ENCODE peak calls at places on chromosomes 5 and 9, in ten cellular contexts. One of them, this sample, is unnamed.

GRCh38 chr5:160419458-160420330 is 813 bp upstream of the SLU7 start:
- DNase-seq in prostate gland: no peak
- DNase-seq in sigmoid colon: no peak
- DNase-seq in epithelial cell of esophagus: no peak
- DNase-seq in GM13977: no peak
- DNase-seq in GM13976: no peak
- DNase-seq in AG09309: no peak
- DNase-seq in Calu3: no peak
- DNase-seq in body of pancreas: no peak
- DNase-seq in nephron progenitor cell: no peak
- DNase-seq in this sample: no peak

GRCh38 chr9:99040254-99040653 is 64.7 kb upstream of the TGFBR1 start:
- DNase-seq in prostate gland: no peak
- DNase-seq in sigmoid colon: no peak
- DNase-seq in epithelial cell of esophagus: no peak
- DNase-seq in GM13977: no peak
- DNase-seq in GM13976: no peak
- DNase-seq in AG09309: no peak
- DNase-seq in Calu3: no peak
- DNase-seq in body of pancreas: no peak
- DNase-seq in nephron progenitor cell: no peak
- DNase-seq in this sample: no peak

GRCh38 chr9:68540712-68541535 is at the start of gene TMEM252:
- DNase-seq in prostate gland: no peak
- DNase-seq in sigmoid colon: no peak
- DNase-seq in epithelial cell of esophagus: no peak
- DNase-seq in GM13977: no peak
- DNase-seq in GM13976: no peak
- DNase-seq in AG09309: no peak
- DNase-seq in Calu3: no peak
- DNase-seq in body of pancreas: no peak
- DNase-seq in nephron progenitor cell: no peak
- DNase-seq in this sample: no peak

GRCh38 chr5:179588166-179588565 is 35.3 kb downstream of the HNRNPH1 start:
- DNase-seq in prostate gland: no peak
- DNase-seq in sigmoid colon: no peak
- DNase-seq in epithelial cell of esophagus: peak; percentile 41
- DNase-seq in GM13977: no peak
- DNase-seq in GM13976: no peak
- DNase-seq in AG09309: no peak
- DNase-seq in Calu3: no peak
- DNase-seq in body of pancreas: no peak
- DNase-seq in nephron progenitor cell: no peak
- DNase-seq in this sample: no peak

GRCh38 chr5:98499892-98500291 is 273.6 kb upstream of the RGMB start:
- DNase-seq in prostate gland: no peak
- DNase-seq in sigmoid colon: no peak
- DNase-seq in epithelial cell of esophagus: no peak
- DNase-seq in GM13977: no peak
- DNase-seq in GM13976: no peak
- DNase-seq in AG09309: no peak
- DNase-seq in Calu3: no peak
- DNase-seq in body of pancreas: no peak
- DNase-seq in nephron progenitor cell: no peak
- DNase-seq in this sample: no peak

GRCh38 chr5:124743534-124744169 is 2.8 kb downstream of the ZNF608 start:
- DNase-seq in prostate gland: no peak
- DNase-seq in sigmoid colon: no peak
- DNase-seq in epithelial cell of esophagus: peak; percentile 27
- DNase-seq in GM13977: no peak
- DNase-seq in GM13976: no peak
- DNase-seq in AG09309: no peak
- DNase-seq in Calu3: no peak
- DNase-seq in body of pancreas: peak; percentile 41
- DNase-seq in nephron progenitor cell: no peak
- DNase-seq in this sample: no peak

GRCh38 chr5:173916233-173916632 is 28.1 kb downstream of the CPEB4 start:
- DNase-seq in prostate gland: no peak
- DNase-seq in sigmoid colon: no peak
- DNase-seq in epithelial cell of esophagus: no peak
- DNase-seq in GM13977: no peak
- DNase-seq in GM13976: no peak
- DNase-seq in AG09309: no peak
- DNase-seq in Calu3: no peak
- DNase-seq in body of pancreas: no peak
- DNase-seq in nephron progenitor cell: no peak
- DNase-seq in this sample: no peak

GRCh38 chr5:174418809-174419522 is 305.4 kb upstream of the MSX2 start:
- DNase-seq in prostate gland: no peak
- DNase-seq in sigmoid colon: no peak
- DNase-seq in epithelial cell of esophagus: no peak
- DNase-seq in GM13977: no peak
- DNase-seq in GM13976: no peak
- DNase-seq in AG09309: no peak
- DNase-seq in Calu3: peak; percentile 21
- DNase-seq in body of pancreas: peak; percentile 5
- DNase-seq in nephron progenitor cell: peak; percentile 55
- DNase-seq in this sample: no peak

GRCh38 chr5:16916262-16916878 is 19.7 kb downstream of the MYO10 start:
- DNase-seq in prostate gland: no peak
- DNase-seq in sigmoid colon: no peak
- DNase-seq in epithelial cell of esophagus: peak; percentile 93
- DNase-seq in GM13977: no peak
- DNase-seq in GM13976: no peak
- DNase-seq in AG09309: peak; percentile 93
- DNase-seq in Calu3: peak; percentile 23
- DNase-seq in body of pancreas: no peak
- DNase-seq in nephron progenitor cell: no peak
- DNase-seq in this sample: no peak

GRCh38 chr5:176750144-176750543 is 60.2 kb upstream of the UNC5A start:
- DNase-seq in prostate gland: no peak
- DNase-seq in sigmoid colon: no peak
- DNase-seq in epithelial cell of esophagus: no peak
- DNase-seq in GM13977: no peak
- DNase-seq in GM13976: no peak
- DNase-seq in AG09309: no peak
- DNase-seq in Calu3: no peak
- DNase-seq in body of pancreas: no peak
- DNase-seq in nephron progenitor cell: no peak
- DNase-seq in this sample: no peak

GRCh38 chr5:178120661-178121357 is 7.5 kb downstream of the N4BP3 start:
- DNase-seq in prostate gland: peak; percentile 92
- DNase-seq in sigmoid colon: peak; percentile 95
- DNase-seq in epithelial cell of esophagus: peak; percentile 75
- DNase-seq in GM13977: peak; percentile 94
- DNase-seq in GM13976: peak; percentile 91
- DNase-seq in AG09309: no peak
- DNase-seq in Calu3: peak; percentile 58
- DNase-seq in body of pancreas: peak; percentile 98
- DNase-seq in nephron progenitor cell: peak; percentile 68
- DNase-seq in this sample: no peak

GRCh38 chr9:27714388-27714787 is 141.1 kb upstream of the C9orf72 start:
- DNase-seq in prostate gland: no peak
- DNase-seq in sigmoid colon: no peak
- DNase-seq in epithelial cell of esophagus: peak; percentile 5
- DNase-seq in GM13977: no peak
- DNase-seq in GM13976: no peak
- DNase-seq in AG09309: no peak
- DNase-seq in Calu3: no peak
- DNase-seq in body of pancreas: no peak
- DNase-seq in nephron progenitor cell: no peak
- DNase-seq in this sample: no peak

DNA sequence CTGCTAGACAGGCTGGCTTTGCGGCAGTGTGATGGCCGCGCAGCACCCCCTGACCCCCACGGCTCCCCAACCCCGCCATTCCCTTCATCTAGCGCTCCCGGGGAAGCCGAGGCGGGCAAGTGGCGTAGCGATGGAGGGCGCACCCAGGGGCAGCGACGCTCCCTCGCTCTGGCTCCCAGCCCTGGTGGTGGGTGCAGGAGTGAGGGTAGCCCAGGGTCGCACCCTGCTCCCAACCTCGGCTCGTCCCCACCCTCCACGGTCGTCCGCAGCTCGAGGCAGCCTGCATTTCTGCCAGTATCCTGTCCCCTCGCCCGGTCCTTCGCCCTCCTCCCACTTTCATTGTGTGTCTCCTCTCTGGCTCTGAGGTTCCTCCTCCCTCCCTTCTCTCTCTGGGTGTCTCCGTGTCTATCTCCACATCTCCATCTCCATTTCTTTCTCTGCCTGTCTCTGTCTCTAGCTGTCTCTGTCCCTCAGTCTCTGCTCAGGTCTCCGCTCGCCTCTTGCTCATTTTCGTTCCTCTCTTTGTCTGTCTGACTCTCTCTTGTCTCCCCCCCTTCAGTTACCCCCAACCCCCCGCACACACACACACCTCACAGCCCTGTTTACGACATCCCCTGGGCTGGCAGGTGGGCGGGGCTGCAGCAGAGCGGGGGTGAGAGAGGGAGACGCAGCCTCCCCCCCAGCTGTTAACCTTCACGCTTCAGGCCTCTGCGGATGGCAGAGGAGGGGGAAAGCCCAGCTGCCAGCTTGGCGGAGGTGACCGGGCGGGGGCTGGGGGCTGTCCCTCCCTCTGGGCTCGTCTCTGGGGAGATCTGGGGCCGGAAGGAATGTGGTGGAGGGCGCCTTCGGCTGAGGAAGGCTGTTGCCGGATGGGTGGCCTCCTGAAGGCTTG is 48.7 kb upstream of the PSD2 start:
- DNase-seq in prostate gland: no peak
- DNase-seq in sigmoid colon: peak; percentile 70
- DNase-seq in epithelial cell of esophagus: no peak
- DNase-seq in GM13977: peak; percentile 84
- DNase-seq in GM13976: peak; percentile 81
- DNase-seq in AG09309: no peak
- DNase-seq in Calu3: no peak
- DNase-seq in body of pancreas: peak; percentile 47
- DNase-seq in nephron progenitor cell: peak; percentile 72
- DNase-seq in this sample: no peak
- TF ChIP-seq CTCF in prostate gland: no peak
- TF ChIP-seq CTCF in sigmoid colon: no peak
- TF ChIP-seq CTCF in epithelial cell of esophagus: no peak
- TF ChIP-seq CTCF in GM13977: no peak
- TF ChIP-seq CTCF in GM13976: no peak
- TF ChIP-seq CTCF in AG09309: no peak
- TF ChIP-seq CTCF in Calu3: no peak
- TF ChIP-seq CTCF in body of pancreas: no peak
- TF ChIP-seq CTCF in nephron progenitor cell: no peak
- TF ChIP-seq CTCF in this sample: peak; percentile 7

GRCh38 chr9:124551472-124552339 is 44.5 kb upstream of the NR5A1 start:
- DNase-seq in prostate gland: peak; percentile 34
- DNase-seq in sigmoid colon: no peak
- DNase-seq in epithelial cell of esophagus: peak; percentile 58
- DNase-seq in GM13977: peak; percentile 36
- DNase-seq in GM13976: peak; percentile 38
- DNase-seq in AG09309: no peak
- DNase-seq in Calu3: peak; percentile 48
- DNase-seq in body of pancreas: peak; percentile 30
- DNase-seq in nephron progenitor cell: peak; percentile 59
- DNase-seq in this sample: no peak
- TF ChIP-seq CTCF in prostate gland: peak; percentile 50
- TF ChIP-seq CTCF in sigmoid colon: peak; percentile 29
- TF ChIP-seq CTCF in epithelial cell of esophagus: peak; percentile 92
- TF ChIP-seq CTCF in GM13977: peak; percentile 62
- TF ChIP-seq CTCF in GM13976: peak; percentile 27
- TF ChIP-seq CTCF in AG09309: peak; percentile 88
- TF ChIP-seq CTCF in Calu3: peak; percentile 50
- TF ChIP-seq CTCF in body of pancreas: peak; percentile 49
- TF ChIP-seq CTCF in nephron progenitor cell: peak; percentile 61
- TF ChIP-seq CTCF in this sample: peak; percentile 98

GRCh38 chr9:9498147-9498546 is 1114.7 kb downstream of the PTPRD start:
- DNase-seq in prostate gland: no peak
- DNase-seq in sigmoid colon: no peak
- DNase-seq in epithelial cell of esophagus: peak; percentile 14
- DNase-seq in GM13977: no peak
- DNase-seq in GM13976: no peak
- DNase-seq in AG09309: no peak
- DNase-seq in Calu3: no peak
- DNase-seq in body of pancreas: no peak
- DNase-seq in nephron progenitor cell: no peak
- DNase-seq in this sample: no peak

GRCh38 chr9:9494334-9494733 is 1118.5 kb downstream of the PTPRD start:
- DNase-seq in prostate gland: no peak
- DNase-seq in sigmoid colon: no peak
- DNase-seq in epithelial cell of esophagus: no peak
- DNase-seq in GM13977: no peak
- DNase-seq in GM13976: no peak
- DNase-seq in AG09309: no peak
- DNase-seq in Calu3: no peak
- DNase-seq in body of pancreas: no peak
- DNase-seq in nephron progenitor cell: no peak
- DNase-seq in this sample: no peak

GRCh38 chr9:9504869-9505268 is 1107.9 kb downstream of the PTPRD start:
- DNase-seq in prostate gland: no peak
- DNase-seq in sigmoid colon: no peak
- DNase-seq in epithelial cell of esophagus: peak; percentile 10
- DNase-seq in GM13977: no peak
- DNase-seq in GM13976: no peak
- DNase-seq in AG09309: no peak
- DNase-seq in Calu3: no peak
- DNase-seq in body of pancreas: no peak
- DNase-seq in nephron progenitor cell: no peak
- DNase-seq in this sample: no peak

GRCh38 chr9:9498846-9499245 is 1114.0 kb downstream of the PTPRD start:
- DNase-seq in prostate gland: no peak
- DNase-seq in sigmoid colon: no peak
- DNase-seq in epithelial cell of esophagus: no peak
- DNase-seq in GM13977: no peak
- DNase-seq in GM13976: no peak
- DNase-seq in AG09309: no peak
- DNase-seq in Calu3: no peak
- DNase-seq in body of pancreas: no peak
- DNase-seq in nephron progenitor cell: no peak
- DNase-seq in this sample: no peak

DNA sequence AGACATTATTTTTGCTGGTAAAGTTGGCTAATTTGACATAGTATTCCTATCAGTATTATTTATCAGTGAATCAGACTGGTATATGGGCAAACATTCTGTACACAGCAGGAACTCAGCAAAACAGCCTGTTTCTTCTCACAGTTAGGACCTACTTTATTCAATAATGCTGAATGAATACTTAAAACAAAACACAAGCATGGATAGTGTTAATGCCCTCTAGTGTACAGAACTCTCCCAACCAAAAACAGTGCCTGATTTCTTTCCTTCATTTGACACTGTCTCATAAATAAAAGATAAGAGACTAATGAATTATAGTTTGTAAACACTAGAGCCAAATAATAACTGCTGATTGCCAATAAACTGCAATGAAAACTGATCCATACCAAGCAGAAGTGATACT is 1113.3 kb downstream of the PTPRD start:
- DNase-seq in prostate gland: no peak
- DNase-seq in sigmoid colon: no peak
- DNase-seq in epithelial cell of esophagus: no peak
- DNase-seq in GM13977: no peak
- DNase-seq in GM13976: no peak
- DNase-seq in AG09309: no peak
- DNase-seq in Calu3: no peak
- DNase-seq in body of pancreas: no peak
- DNase-seq in nephron progenitor cell: no peak
- DNase-seq in this sample: no peak
- TF ChIP-seq CTCF in prostate gland: no peak
- TF ChIP-seq CTCF in sigmoid colon: no peak
- TF ChIP-seq CTCF in epithelial cell of esophagus: no peak
- TF ChIP-seq CTCF in GM13977: no peak
- TF ChIP-seq CTCF in GM13976: no peak
- TF ChIP-seq CTCF in AG09309: no peak
- TF ChIP-seq CTCF in Calu3: no peak
- TF ChIP-seq CTCF in body of pancreas: no peak
- TF ChIP-seq CTCF in nephron progenitor cell: no peak
- TF ChIP-seq CTCF in this sample: peak; percentile 45

GRCh38 chr5:172006378-172007152 is at the start of gene FBXW11:
- DNase-seq in prostate gland: peak; percentile 97
- DNase-seq in sigmoid colon: peak; percentile 99
- DNase-seq in epithelial cell of esophagus: peak; percentile 98
- DNase-seq in GM13977: peak; percentile 94
- DNase-seq in GM13976: peak; percentile 95
- DNase-seq in AG09309: peak; percentile 83
- DNase-seq in Calu3: peak; percentile 97
- DNase-seq in body of pancreas: peak; percentile 98
- DNase-seq in nephron progenitor cell: peak; percentile 94
- DNase-seq in this sample: peak; percentile 99
- TF ChIP-seq CTCF in prostate gland: no peak
- TF ChIP-seq CTCF in sigmoid colon: no peak
- TF ChIP-seq CTCF in epithelial cell of esophagus: no peak
- TF ChIP-seq CTCF in GM13977: no peak
- TF ChIP-seq CTCF in GM13976: no peak
- TF ChIP-seq CTCF in AG09309: no peak
- TF ChIP-seq CTCF in Calu3: no peak
- TF ChIP-seq CTCF in body of pancreas: no peak
- TF ChIP-seq CTCF in nephron progenitor cell: no peak
- TF ChIP-seq CTCF in this sample: peak; percentile 18